ENCODE peak calls at places on chromosomes 1 and 21, in four cellular contexts. One of them, this sample, is unnamed.

GRCh38 chr21:36929622-36930021 is 36.8 kb downstream of the HLCS start:
- DNase-seq in ovary: no peak
- DNase-seq in H54: no peak
- DNase-seq in IMR-90: peak
- DNase-seq in this sample: no peak

GRCh38 chr1:66532798-66533783 is 862 bp upstream of the SGIP1 start:
- DNase-seq in H54: no peak
- DNase-seq in IMR-90: peak
- DNase-seq in ovary: peak
- DNase-seq in this sample: peak

GRCh38 chr1:95041491-95042165 is 31.1 kb downstream of the ALG14 start:
- DNase-seq in IMR-90: peak
- DNase-seq in H54: peak
- DNase-seq in ovary: peak
- DNase-seq in this sample: peak

GRCh38 chr1:58434181-58434580 is 112.3 kb downstream of the OMA1 start:
- DNase-seq in ovary: no peak
- DNase-seq in H54: no peak
- DNase-seq in IMR-90: no peak
- DNase-seq in this sample: no peak

GRCh38 chr21:43937898-43938309 is 72.9 kb downstream of the AGPAT3 start:
- DNase-seq in ovary: no peak
- DNase-seq in IMR-90: no peak
- DNase-seq in H54: no peak
- DNase-seq in this sample: no peak

GRCh38 chr1:153277852-153278251 is 18.4 kb downstream of the LORICRIN start:
- DNase-seq in ovary: no peak
- DNase-seq in H54: no peak
- DNase-seq in IMR-90: no peak
- DNase-seq in this sample: peak

GRCh38 chr1:226634611-226635246 is 86.2 kb downstream of the STUM start:
- DNase-seq in H54: no peak
- DNase-seq in ovary: no peak
- DNase-seq in IMR-90: no peak
- DNase-seq in this sample: no peak

GRCh38 chr21:35963920-35964451 is 96.3 kb downstream of the SETD4 start:
- DNase-seq in ovary: no peak
- DNase-seq in H54: peak
- DNase-seq in IMR-90: peak
- DNase-seq in this sample: no peak

GRCh38 chr1:221911714-221912113 is 169.8 kb upstream of the DUSP10 start:
- DNase-seq in H54: no peak
- DNase-seq in ovary: no peak
- DNase-seq in IMR-90: no peak
- DNase-seq in this sample: no peak

GRCh38 chr1:203557958-203558760 is 64.2 kb downstream of the OPTC start:
- DNase-seq in H54: peak
- DNase-seq in IMR-90: peak
- DNase-seq in ovary: peak
- DNase-seq in this sample: no peak

GRCh38 chr1:241964550-241965241 is 7.1 kb downstream of the BECN2 start:
- DNase-seq in H54: no peak
- DNase-seq in ovary: no peak
- DNase-seq in IMR-90: peak
- DNase-seq in this sample: no peak

GRCh38 chr1:34083974-34084373 is 81.1 kb downstream of the CSMD2 start:
- DNase-seq in H54: no peak
- DNase-seq in IMR-90: no peak
- DNase-seq in ovary: no peak
- DNase-seq in this sample: no peak

GRCh38 chr1:33986389-33987095 is 122.7 kb downstream of the HMGB4 start:
- DNase-seq in H54: peak
- DNase-seq in IMR-90: peak
- DNase-seq in ovary: no peak
- DNase-seq in this sample: no peak

GRCh38 chr1:232369451-232369850 is 260.5 kb downstream of the SIPA1L2 start:
- DNase-seq in ovary: no peak
- DNase-seq in H54: no peak
- DNase-seq in IMR-90: no peak
- DNase-seq in this sample: no peak

GRCh38 chr21:24045775-24046215 is 1561.5 kb downstream of the MRPL39 start:
- DNase-seq in IMR-90: peak
- DNase-seq in H54: peak
- DNase-seq in ovary: peak
- DNase-seq in this sample: peak

GRCh38 chr1:95072117-95072516 is 634 bp downstream of the ALG14 start:
- DNase-seq in ovary: no peak
- DNase-seq in IMR-90: no peak
- DNase-seq in H54: no peak
- DNase-seq in this sample: no peak

GRCh38 chr1:15152318-15153183 is 996 bp upstream of the TMEM51 start:
- DNase-seq in H54: peak
- DNase-seq in ovary: peak
- DNase-seq in IMR-90: peak
- DNase-seq in this sample: peak

GRCh38 chr1:236204043-236204442 is 61.7 kb downstream of the GPR137B start:
- DNase-seq in H54: no peak
- DNase-seq in ovary: no peak
- DNase-seq in IMR-90: peak
- DNase-seq in this sample: no peak

GRCh38 chr1:218408942-218409341 is 63.8 kb downstream of the TGFB2 start:
- DNase-seq in IMR-90: no peak
- DNase-seq in ovary: no peak
- DNase-seq in H54: no peak
- DNase-seq in this sample: no peak

GRCh38 chr1:1510912-1511532 is 940 bp upstream of the ATAD3A start:
- DNase-seq in H54: no peak
- DNase-seq in ovary: no peak
- DNase-seq in IMR-90: peak
- DNase-seq in this sample: peak

GRCh38 chr1:203658274-203658673 is 31.6 kb downstream of the ATP2B4 start:
- DNase-seq in ovary: no peak
- DNase-seq in H54: no peak
- DNase-seq in IMR-90: no peak
- DNase-seq in this sample: no peak

GRCh38 chr1:162548170-162548569 is 13.4 kb upstream of the UAP1 start:
- DNase-seq in H54: no peak
- DNase-seq in ovary: no peak
- DNase-seq in IMR-90: peak
- DNase-seq in this sample: no peak

GRCh38 chr1:11880911-11881748 is 22.4 kb upstream of the NPPB start:
- DNase-seq in ovary: no peak
- DNase-seq in IMR-90: no peak
- DNase-seq in H54: no peak
- DNase-seq in this sample: no peak

GRCh38 chr1:229407206-229408026 is 26.5 kb downstream of the ACTA1 start:
- DNase-seq in H54: no peak
- DNase-seq in ovary: no peak
- DNase-seq in IMR-90: no peak
- DNase-seq in this sample: no peak

DNA sequence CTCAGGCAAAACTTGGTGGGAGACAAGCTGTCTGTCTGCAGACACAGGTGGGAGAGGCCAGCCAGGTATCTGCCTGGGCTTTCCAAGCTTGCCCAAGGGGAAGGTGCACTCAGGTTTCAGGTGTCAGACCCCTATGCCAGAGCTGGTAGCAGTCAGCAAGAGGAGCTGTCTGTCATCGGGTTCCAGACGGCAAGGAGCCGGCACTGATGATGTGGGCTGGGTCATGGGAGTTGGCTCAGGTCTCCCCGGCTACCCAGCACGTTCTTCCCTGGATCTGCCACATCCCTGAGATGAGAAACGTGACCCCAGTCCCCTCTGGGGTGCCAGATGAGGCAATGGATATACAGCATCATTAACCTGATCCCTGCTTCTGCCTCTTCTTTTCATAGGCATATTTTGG is 23.0 kb downstream of the TMCC2 start:
- DNase-seq in H54: no peak
- DNase-seq in ovary: no peak
- DNase-seq in IMR-90: no peak
- DNase-seq in this sample: no peak
- TF ChIP-seq POLR2A in H54: no peak
- TF ChIP-seq POLR2A in ovary: no peak
- TF ChIP-seq POLR2A in IMR-90: no peak
- TF ChIP-seq POLR2A in this sample: no peak

GRCh38 chr1:173870252-173871075 is 2.3 kb downstream of the ZBTB37 start:
- DNase-seq in IMR-90: no peak
- DNase-seq in ovary: peak
- DNase-seq in H54: no peak
- DNase-seq in this sample: peak
- TF ChIP-seq POLR2A in IMR-90: no peak
- TF ChIP-seq POLR2A in ovary: no peak
- TF ChIP-seq POLR2A in H54: no peak
- TF ChIP-seq POLR2A in this sample: peak

GRCh38 chr1:24909388-24909898 is 20.6 kb downstream of the RUNX3 start:
- DNase-seq in H54: no peak
- DNase-seq in ovary: no peak
- DNase-seq in IMR-90: peak
- DNase-seq in this sample: no peak

GRCh38 chr1:24910210-24910609 is 19.9 kb downstream of the RUNX3 start:
- DNase-seq in H54: no peak
- DNase-seq in IMR-90: no peak
- DNase-seq in ovary: no peak
- DNase-seq in this sample: no peak

GRCh38 chr1:24912359-24913273 is 17.5 kb downstream of the RUNX3 start:
- DNase-seq in ovary: no peak
- DNase-seq in H54: no peak
- DNase-seq in IMR-90: no peak
- DNase-seq in this sample: no peak

GRCh38 chr1:24911651-24912144 is 18.4 kb downstream of the RUNX3 start:
- DNase-seq in ovary: no peak
- DNase-seq in IMR-90: no peak
- DNase-seq in H54: no peak
- DNase-seq in this sample: no peak

GRCh38 chr1:24910751-24911650 is 19.1 kb downstream of the RUNX3 start:
- DNase-seq in ovary: no peak
- DNase-seq in IMR-90: peak
- DNase-seq in H54: no peak
- DNase-seq in this sample: no peak
- TF ChIP-seq POLR2A in ovary: no peak
- TF ChIP-seq POLR2A in IMR-90: no peak
- TF ChIP-seq POLR2A in H54: no peak
- TF ChIP-seq POLR2A in this sample: no peak

DNA sequence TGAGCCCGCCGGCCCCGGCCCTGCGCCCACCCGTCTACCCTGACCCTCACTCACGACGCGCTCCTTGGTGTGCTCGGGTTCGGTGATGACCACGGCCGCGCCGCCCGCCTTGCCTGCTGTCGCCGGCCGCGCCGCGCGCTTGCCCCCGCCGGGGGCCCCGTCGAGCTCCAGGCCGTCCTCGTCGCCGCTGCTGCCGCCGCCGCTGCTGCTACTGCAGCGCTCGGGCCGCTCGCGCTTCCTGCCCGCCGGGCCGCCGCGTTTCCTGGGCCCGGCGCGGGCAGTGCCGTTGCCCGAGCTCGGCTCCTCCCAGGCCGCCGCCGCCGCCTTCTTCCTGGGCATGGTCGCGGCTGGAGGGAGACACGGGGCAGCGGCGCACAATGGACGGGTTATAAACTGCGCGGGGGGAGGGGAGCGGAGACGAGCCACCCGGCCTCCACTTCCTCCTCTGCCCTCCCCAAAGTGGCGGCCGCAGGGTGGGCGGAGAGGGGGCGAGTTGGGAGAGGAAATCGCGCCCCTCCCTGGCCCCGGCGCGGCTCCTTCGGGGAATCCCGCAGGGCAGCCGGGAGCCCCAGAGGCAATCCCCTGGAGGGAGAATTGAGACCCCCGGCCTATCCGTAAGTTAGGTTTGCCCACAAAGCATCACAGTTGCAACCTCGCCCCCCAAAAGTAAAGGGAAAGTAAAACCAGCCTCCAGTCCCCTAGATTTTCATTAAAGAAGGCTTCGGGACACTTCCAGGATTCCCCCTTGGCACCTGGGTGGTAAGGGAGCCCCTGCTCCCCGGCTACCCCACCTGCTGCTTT is 1.1 kb downstream of the RCC2 start:
- DNase-seq in IMR-90: peak
- DNase-seq in ovary: peak
- DNase-seq in H54: no peak
- DNase-seq in this sample: peak
- TF ChIP-seq POLR2A in IMR-90: peak
- TF ChIP-seq POLR2A in ovary: no peak
- TF ChIP-seq POLR2A in H54: peak
- TF ChIP-seq POLR2A in this sample: peak

GRCh38 chr1:201154389-201155165 is at the start of gene TMEM9:
- DNase-seq in ovary: peak
- DNase-seq in H54: peak
- DNase-seq in IMR-90: peak
- DNase-seq in this sample: peak
- TF ChIP-seq POLR2A in ovary: peak
- TF ChIP-seq POLR2A in H54: no peak
- TF ChIP-seq POLR2A in IMR-90: no peak
- TF ChIP-seq POLR2A in this sample: no peak

GRCh38 chr1:35915693-35916092 is 15.2 kb upstream of the AGO3 start:
- DNase-seq in ovary: no peak
- DNase-seq in H54: no peak
- DNase-seq in IMR-90: peak
- DNase-seq in this sample: no peak
- TF ChIP-seq POLR2A in ovary: no peak
- TF ChIP-seq POLR2A in H54: no peak
- TF ChIP-seq POLR2A in IMR-90: no peak
- TF ChIP-seq POLR2A in this sample: no peak

DNA sequence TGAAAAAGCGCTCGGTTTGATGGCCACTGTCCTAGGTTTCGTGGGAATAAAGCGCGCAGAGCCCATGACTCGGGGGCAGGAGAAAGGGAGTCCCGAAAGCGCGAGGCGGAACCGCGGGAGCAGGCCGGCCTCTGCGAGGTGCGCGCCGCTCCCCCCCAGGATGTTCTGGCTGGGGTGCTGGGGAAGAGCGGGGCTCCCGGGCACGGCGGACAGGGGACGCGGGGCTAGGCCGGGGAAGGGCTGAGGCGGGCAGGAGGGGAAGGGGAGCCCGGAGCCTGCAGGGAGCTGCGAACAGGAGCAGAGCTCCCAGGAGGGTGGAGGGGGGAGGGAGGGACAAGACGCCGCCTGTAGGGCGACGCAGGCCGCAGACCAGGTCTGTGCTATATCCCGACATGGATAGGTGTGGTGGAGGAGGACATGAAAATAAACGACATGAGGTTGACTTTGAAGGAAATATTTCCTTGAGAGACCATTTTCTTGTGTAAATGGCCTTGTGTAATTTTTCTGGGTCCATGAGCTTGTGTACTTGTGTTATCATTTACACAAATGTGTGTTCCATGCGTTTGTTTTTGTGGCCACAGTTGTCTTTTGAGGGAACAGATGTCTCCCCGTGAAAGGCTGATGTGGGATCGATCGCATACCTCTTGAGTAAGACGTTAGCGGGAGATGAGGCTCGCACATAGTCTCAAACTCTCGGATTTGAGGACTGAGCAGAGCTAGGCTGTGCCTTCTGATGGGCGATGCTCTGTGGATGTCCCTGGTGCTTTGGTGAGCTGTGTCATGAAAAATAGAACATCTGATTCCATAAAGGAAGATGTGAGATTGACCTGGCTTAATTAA is 1.3 kb downstream of the PCNT start:
- DNase-seq in ovary: peak
- DNase-seq in H54: peak
- DNase-seq in IMR-90: peak
- DNase-seq in this sample: peak
- TF ChIP-seq POLR2A in ovary: no peak
- TF ChIP-seq POLR2A in H54: peak
- TF ChIP-seq POLR2A in IMR-90: no peak
- TF ChIP-seq POLR2A in this sample: peak

This sample was measured in erythroblast.